ENCODE peak calls at places on chromosome 17, in six cellular contexts. G, H, Y, M, J and T are unnamed samples.

GRCh38 chr17:4483012-4483840 is 15.5 kb upstream of the SPNS2 start:
- DNase-seq in G (no peak), H (no peak), Y (no peak), M (no peak), J (no peak), T (no peak)

GRCh38 chr17:161481-161880 is 20.0 kb downstream of the DOC2B start:
- DNase-seq in G (no peak), H (no peak), Y (no peak), M (no peak), J (no peak), T (no peak)

GRCh38 chr17:70987867-70988340 is 818.6 kb downstream of the KCNJ2 start:
- DNase-seq in G (no peak), H (no peak), Y (no peak), M (no peak), J (no peak), T (no peak)

GRCh38 chr17:2025622-2026309 is 632 bp upstream of the RTN4RL1 start:
- DNase-seq in G (peak), H (peak), Y (no peak), M (peak), J (no peak), T (no peak)

GRCh38 chr17:78812849-78813248 is 27.8 kb downstream of the USP36 start:
- DNase-seq in G (no peak), H (no peak), Y (no peak), M (no peak), J (peak), T (no peak)

GRCh38 chr17:82079001-82079677 is 13.5 kb upstream of the DUS1L start:
- DNase-seq in G (peak), H (no peak), Y (no peak), M (no peak), J (no peak), T (no peak)

GRCh38 chr17:4642286-4642685 is 808 bp upstream of the ALOX15 start:
- DNase-seq in G (no peak), H (no peak), Y (no peak), M (no peak), J (no peak), T (no peak)

GRCh38 chr17:15351925-15352324 is 10.5 kb upstream of the TEKT3 start:
- DNase-seq in G (no peak), H (no peak), Y (no peak), M (no peak), J (no peak), T (no peak)

GRCh38 chr17:54813896-54814295 is 86.8 kb upstream of the TOM1L1 start:
- DNase-seq in G (no peak), H (no peak), Y (no peak), M (no peak), J (no peak), T (no peak)

GRCh38 chr17:16989230-16989952 is 17.5 kb upstream of the TNFRSF13B start:
- DNase-seq in G (no peak), H (no peak), Y (no peak), M (no peak), J (no peak), T (no peak)

GRCh38 chr17:4893721-4894560 is 5.4 kb upstream of the C17orf107 start:
- DNase-seq in G (peak), H (no peak), Y (no peak), M (no peak), J (no peak), T (no peak)

GRCh38 chr17:57305918-57306317 is 49.6 kb downstream of the MSI2 start:
- DNase-seq in G (no peak), H (no peak), Y (no peak), M (no peak), J (no peak), T (no peak)

GRCh38 chr17:44780161-44780560 is 21.4 kb downstream of the ADAM11 start:
- DNase-seq in G (no peak), H (no peak), Y (no peak), M (no peak), J (peak), T (no peak)